ENCODE peak calls at places on chromosomes 3 and 15, in four cellular contexts. Q, D, G and I are unnamed samples.

GRCh38 chr3:194069421-194070219 is 66.3 kb upstream of the HES1 start:
- DNase-seq in D (no peak), G (no peak), Q (peak), I (peak)

GRCh38 chr15:68315495-68316007 is 38.0 kb downstream of the FEM1B start:
- DNase-seq in Q (no peak), D (no peak), G (no peak), I (no peak)

GRCh38 chr3:114928989-114929620 is 218.0 kb downstream of the ZBTB20 start:
- DNase-seq in G (no peak), Q (no peak), D (no peak), I (peak)

GRCh38 chr3:72848703-72849081 is 447 bp upstream of the SHQ1 start:
- DNase-seq in D (no peak), Q (no peak), G (no peak), I (no peak)

GRCh38 chr15:91879148-91879547 is 25.6 kb downstream of the SLCO3A1 start:
- DNase-seq in D (no peak), G (no peak), Q (no peak), I (no peak)

GRCh38 chr15:101250931-101251829 is 668 bp downstream of the CHSY1 start:
- DNase-seq in D (no peak), G (peak), Q (peak), I (no peak)

GRCh38 chr3:143244516-143245063 is 125.0 kb downstream of the CHST2 start:
- DNase-seq in D (no peak), G (no peak), Q (no peak), I (no peak)

GRCh38 chr3:63768415-63768814 is 50.7 kb upstream of the C3orf49 start:
- DNase-seq in D (no peak), G (no peak), Q (no peak), I (no peak)

GRCh38 chr15:72722071-72722696 is 36.2 kb downstream of the BBS4 start:
- DNase-seq in Q (peak), D (peak), G (peak), I (peak)

GRCh38 chr15:39785806-39786205 is 3.2 kb upstream of the FSIP1 start:
- DNase-seq in G (no peak), Q (no peak), D (no peak), I (no peak)